ENCODE peak calls at places on chromosomes 7 and 10, in five cellular contexts. I is HepG2, W is GM12878, T is K562, L is HCT116. C is an unnamed sample.

GRCh38 chr7:20514364-20514763 is 101.1 kb upstream of the ABCB5 start:
- DNase-seq in I (no peak), W (peak; percentile 2), T (no peak), L (no peak), C (peak; percentile 22)

GRCh38 chr10:132868995-132869394 is 73.4 kb downstream of the CFAP46 start:
- DNase-seq in I (no peak), W (no peak), T (no peak), L (no peak), C (no peak)

GRCh38 chr7:45224832-45225231 is 67.2 kb downstream of the RAMP3 start:
- DNase-seq in I (no peak), W (no peak), T (no peak), L (no peak), C (peak; percentile 22)

GRCh38 chr10:96789571-96790108 is 42.5 kb upstream of the LCOR start:
- DNase-seq in I (no peak), W (peak; percentile 37), T (peak; percentile 68), L (no peak), C (no peak)

GRCh38 chr10:4514445-4515108 is 311.4 kb upstream of the AKR1E2 start:
- DNase-seq in I (no peak), W (peak; percentile 13), T (no peak), L (no peak), C (no peak)

GRCh38 chr10:91048380-91048779 is 127.5 kb upstream of the ANKRD1 start:
- DNase-seq in I (no peak), W (no peak), T (no peak), L (no peak), C (no peak)

GRCh38 chr7:102412548-102412947 is 16.4 kb downstream of the PRKRIP1 start:
- DNase-seq in I (no peak), W (no peak), T (peak; percentile 66), L (no peak), C (no peak)

GRCh38 chr7:137094-137861 is 55.1 kb upstream of the FAM20C start:
- DNase-seq in I (no peak), W (no peak), T (no peak), L (no peak), C (no peak)

GRCh38 chr7:123747620-123748141 is 1.1 kb downstream of the WASL start:
- DNase-seq in I (peak; percentile 87), W (no peak), T (peak; percentile 46), L (peak; percentile 39), C (peak; percentile 79)

GRCh38 chr7:114789942-114790341 is 132.0 kb upstream of the MDFIC start:
- DNase-seq in I (no peak), W (no peak), T (no peak), L (no peak), C (no peak)

GRCh38 chr7:147646568-147646967 is 944.0 kb upstream of the C7orf33 start:
- DNase-seq in I (no peak), W (no peak), T (no peak), L (no peak), C (no peak)

GRCh38 chr7:85695041-85695990 is 508.5 kb upstream of the SEMA3D start:
- DNase-seq in I (no peak), W (no peak), T (no peak), L (no peak), C (peak; percentile 7)

GRCh38 chr10:50472914-50473313 is 150.8 kb downstream of the SGMS1 start:
- DNase-seq in I (no peak), W (no peak), T (no peak), L (no peak), C (no peak)

GRCh38 chr10:132637477-132638129 is 100.0 kb downstream of the INPP5A start:
- DNase-seq in I (peak; percentile 59), W (peak; percentile 43), T (peak; percentile 31), L (peak; percentile 7), C (peak; percentile 77)

GRCh38 chr7:29843738-29844137 is 37.4 kb downstream of the WIPF3 start:
- DNase-seq in I (no peak), W (no peak), T (no peak), L (no peak), C (no peak)

GRCh38 chr7:83547526-83547925 is 101.4 kb downstream of the SEMA3E start:
- DNase-seq in I (no peak), W (peak; percentile 38), T (no peak), L (peak; percentile 6), C (peak; percentile 66)

GRCh38 chr7:98235901-98236300 is 16.1 kb downstream of the TECPR1 start:
- DNase-seq in I (no peak), W (no peak), T (no peak), L (no peak), C (no peak)

GRCh38 chr10:26432938-26433337 is 5.2 kb upstream of the APBB1IP start:
- DNase-seq in I (no peak), W (no peak), T (no peak), L (no peak), C (no peak)

GRCh38 chr10:58781873-58782488 is 269.3 kb downstream of the BICC1 start:
- DNase-seq in I (peak; percentile 42), W (peak; percentile 8), T (peak; percentile 48), L (peak; percentile 47), C (peak; percentile 77)

GRCh38 chr7:98997836-98998235 is 119.5 kb downstream of the TRRAP start:
- DNase-seq in I (no peak), W (no peak), T (no peak), L (no peak), C (no peak)

GRCh38 chr7:47407821-47408674 is 173.9 kb downstream of the TNS3 start:
- DNase-seq in I (no peak), W (no peak), T (peak; percentile 21), L (no peak), C (no peak)

GRCh38 chr10:97812696-97813095 is 36.9 kb upstream of the GOLGA7B start:
- DNase-seq in I (peak; percentile 16), W (no peak), T (no peak), L (no peak), C (no peak)

GRCh38 chr7:25303380-25304321 is 75.4 kb upstream of the NPVF start:
- DNase-seq in I (no peak), W (no peak), T (no peak), L (no peak), C (peak; percentile 16)

GRCh38 chr7:67947651-67948050 is 951.0 kb downstream of the TYW1 start:
- DNase-seq in I (no peak), W (no peak), T (no peak), L (no peak), C (no peak)

GRCh38 chr10:118982366-118982765 is 47.1 kb upstream of the NANOS1 start:
- DNase-seq in I (no peak), W (no peak), T (no peak), L (no peak), C (no peak)

GRCh38 chr10:69278446-69278963 is at the start of gene HK1:
- DNase-seq in I (no peak), W (no peak), T (no peak), L (no peak), C (no peak)

GRCh38 chr7:52021343-52021742 is 704.7 kb upstream of the COBL start:
- DNase-seq in I (no peak), W (no peak), T (no peak), L (no peak), C (no peak)

GRCh38 chr7:52018680-52019054 is 702.1 kb upstream of the COBL start:
- DNase-seq in I (no peak), W (no peak), T (no peak), L (no peak), C (no peak)

DNA sequence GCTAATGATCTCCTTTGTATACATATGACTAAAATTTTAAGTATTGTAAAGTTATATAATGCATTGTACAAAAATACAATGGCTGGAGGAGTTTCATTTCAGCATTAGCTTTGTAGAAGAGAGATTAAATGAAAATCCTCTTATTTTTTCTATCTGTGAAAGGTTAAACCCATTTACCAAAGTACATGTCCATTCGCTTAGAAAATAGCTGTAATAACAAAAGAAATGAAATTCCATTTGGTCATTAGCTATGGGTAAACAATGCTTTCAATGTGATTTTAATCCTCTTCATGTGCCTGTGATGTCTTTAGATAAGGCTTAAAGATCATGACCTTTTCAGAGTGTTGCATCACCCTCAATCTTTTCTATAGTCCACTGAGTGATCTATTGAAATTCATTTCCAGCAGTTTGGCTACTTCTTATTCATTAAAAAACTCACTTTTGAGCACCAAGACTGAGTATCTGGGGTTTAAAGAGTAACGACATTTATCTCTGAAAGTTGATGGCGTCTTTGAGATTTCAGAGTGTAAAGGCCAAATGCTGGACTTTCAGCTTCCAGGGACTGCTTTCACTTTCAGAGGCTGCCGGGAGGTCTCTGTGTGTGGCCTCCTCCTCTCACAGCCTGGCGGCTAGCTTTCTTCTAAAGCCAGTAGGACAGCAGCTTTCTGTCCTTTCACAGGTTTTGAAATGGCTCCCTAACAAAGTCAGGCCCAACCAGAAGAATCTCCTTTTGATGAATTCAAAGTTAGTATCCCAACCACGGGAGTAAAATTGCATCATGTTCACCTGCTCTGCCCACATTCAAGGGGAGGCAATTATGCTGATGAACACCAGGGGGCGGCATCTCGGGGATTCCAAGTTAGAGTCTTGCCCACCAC is 701.4 kb upstream of the COBL start:
- DNase-seq in I (peak; percentile 58), W (no peak), T (peak; percentile 35), L (no peak), C (peak; percentile 80)
- TF ChIP-seq JUND in I (no peak), W (no peak), T (no peak), L (no peak), C (no peak)

GRCh38 chr7:69967152-69967591 is 368.9 kb downstream of the AUTS2 start:
- DNase-seq in I (no peak), W (no peak), T (no peak), L (no peak), C (peak; percentile 78)
- TF ChIP-seq JUND in I (no peak), W (no peak), T (no peak), L (no peak), C (no peak)

GRCh38 chr7:65317372-65317771 is 56.3 kb upstream of the ZNF92 start:
- DNase-seq in I (no peak), W (no peak), T (no peak), L (no peak), C (no peak)
- TF ChIP-seq JUND in I (no peak), W (no peak), T (no peak), L (no peak), C (no peak)

GRCh38 chr7:15685358-15686181 is 913 bp downstream of the MEOX2 start:
- DNase-seq in I (no peak), W (no peak), T (no peak), L (no peak), C (no peak)
- TF ChIP-seq JUND in I (no peak), W (no peak), T (no peak), L (no peak), C (no peak)

DNA sequence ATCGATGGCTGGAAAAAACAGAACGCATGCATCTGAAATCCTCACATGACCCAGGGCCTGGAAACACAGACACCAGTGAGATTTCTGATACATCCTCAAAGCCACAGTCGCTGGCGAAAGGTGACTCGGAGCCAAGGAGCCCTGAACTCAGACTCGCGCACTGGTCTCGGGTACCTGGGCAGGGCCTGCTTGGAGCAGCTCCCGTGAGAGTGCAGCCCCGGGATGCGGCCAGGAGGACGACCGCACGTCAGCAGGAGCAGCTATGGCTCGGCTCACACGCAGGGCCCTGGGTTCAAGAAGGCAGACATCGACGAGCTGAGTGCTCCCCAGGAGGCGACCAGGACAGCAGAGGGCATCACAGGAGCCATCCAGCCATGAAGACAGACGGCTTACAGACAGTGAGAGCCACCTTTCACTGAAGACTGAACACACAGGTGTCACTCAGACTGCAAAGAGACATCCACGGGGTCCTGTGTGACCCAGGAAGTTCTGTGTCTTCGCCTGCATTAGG is 227.8 kb downstream of the MAD1L1 start:
- DNase-seq in I (no peak), W (no peak), T (no peak), L (no peak), C (no peak)
- TF ChIP-seq JUND in I (no peak), W (no peak), T (no peak), L (no peak), C (no peak)